ENCODE peak calls at places on chromosomes 5 and 9, in four cellular contexts. N is left cardiac atrium; P is stimulated activated CD4-positive, alpha-beta T cell treated with anti-CD3 and anti-CD28 coated beads, Interleukin-1b, Interleukin-23, amount 100 ng/mL, for 24 hours; T is epithelial cell of esophagus. W is an unnamed sample.

GRCh38 chr5:24162343-24162742 is 482.4 kb downstream of the CDH10 start:
- DNase-seq in N (no peak), P (no peak), T (peak; percentile 55), W (no peak)

GRCh38 chr5:150429410-150429873 is 16.7 kb upstream of the CD74 start:
- DNase-seq in N (no peak), P (no peak), T (no peak), W (no peak)

GRCh38 chr5:131998431-131999040 is 12.9 kb downstream of the ACSL6 start:
- DNase-seq in N (no peak), P (no peak), T (no peak), W (no peak)

GRCh38 chr5:139709587-139710369 is 61.6 kb downstream of the CXXC5 start:
- DNase-seq in N (peak; percentile 69), P (no peak), T (no peak), W (no peak)

GRCh38 chr5:136594416-136594815 is 229.1 kb upstream of the TRPC7 start:
- DNase-seq in N (no peak), P (no peak), T (peak; percentile 56), W (no peak)

GRCh38 chr5:122434120-122434519 is 122.1 kb downstream of the SNCAIP start:
- DNase-seq in N (no peak), P (no peak), T (no peak), W (no peak)

GRCh38 chr9:120617637-120617979 is 37.6 kb upstream of the CDK5RAP2 start:
- DNase-seq in N (no peak), P (no peak), T (no peak), W (no peak)

GRCh38 chr9:19640023-19640422 is 148.8 kb downstream of the SLC24A2 start:
- DNase-seq in N (no peak), P (no peak), T (no peak), W (no peak)